ENCODE peak calls at places on chromosome 21, in five cellular contexts. H is uterus, I is endodermal cell, L is ascending aorta, F is ovary. X is an unnamed sample.

GRCh38 chr21:46214478-46215340 is 13.9 kb downstream of the LSS start:
- DNase-seq in H (no peak), I (peak; percentile 31), L (peak; percentile 55), F (peak; percentile 20), X (no peak)

GRCh38 chr21:17416139-17416538 is 96.7 kb upstream of the CXADR start:
- DNase-seq in H (peak; percentile 73), I (no peak), L (no peak), F (no peak), X (no peak)

GRCh38 chr21:17441370-17441769 is 71.5 kb upstream of the CXADR start:
- DNase-seq in H (no peak), I (no peak), L (no peak), F (no peak), X (no peak)

GRCh38 chr21:37878946-37879660 is 37.2 kb downstream of the KCNJ6 start:
- DNase-seq in H (no peak), I (no peak), L (no peak), F (no peak), X (no peak)

GRCh38 chr21:25960423-25960822 is 210.1 kb downstream of the APP start:
- DNase-seq in H (no peak), I (peak; percentile 76), L (no peak), F (no peak), X (no peak)

GRCh38 chr21:31614705-31615104 is 44.8 kb upstream of the SOD1 start:
- DNase-seq in H (no peak), I (no peak), L (no peak), F (no peak), X (no peak)

GRCh38 chr21:46597896-46598343 is 7.0 kb downstream of the S100B start:
- DNase-seq in H (no peak), I (peak; percentile 31), L (no peak), F (no peak), X (no peak)

GRCh38 chr21:31180256-31181088 is 142.2 kb upstream of the KRTAP19-8 start:
- DNase-seq in H (no peak), I (no peak), L (no peak), F (no peak), X (no peak)

GRCh38 chr21:46092026-46092764 is 5.7 kb upstream of the COL6A2 start:
- DNase-seq in H (peak; percentile 92), I (no peak), L (peak; percentile 97), F (peak; percentile 73), X (peak; percentile 63)

GRCh38 chr21:23804866-23805265 is 1802.4 kb downstream of the MRPL39 start:
- DNase-seq in H (no peak), I (no peak), L (no peak), F (no peak), X (no peak)

GRCh38 chr21:29647353-29647781 is 292.4 kb downstream of the GRIK1 start:
- DNase-seq in H (no peak), I (no peak), L (no peak), F (no peak), X (no peak)

GRCh38 chr21:16551101-16551695 is 821.4 kb downstream of the USP25 start:
- DNase-seq in H (no peak), I (no peak), L (no peak), F (no peak), X (no peak)

GRCh38 chr21:21712761-21713558 is 714.8 kb downstream of the NCAM2 start:
- DNase-seq in H (no peak), I (no peak), L (no peak), F (no peak), X (no peak)

GRCh38 chr21:22764222-22764621 is 1766.0 kb downstream of the NCAM2 start:
- DNase-seq in H (no peak), I (no peak), L (no peak), F (no peak), X (no peak)

GRCh38 chr21:29938968-29939858 is 583 bp downstream of the GRIK1 start:
- DNase-seq in H (no peak), I (peak; percentile 78), L (no peak), F (peak; percentile 9), X (no peak)

GRCh38 chr21:29232601-29233541 is 65.9 kb upstream of the BACH1 start:
- DNase-seq in H (no peak), I (no peak), L (no peak), F (no peak), X (no peak)

GRCh38 chr21:26887241-26887640 is 42.0 kb upstream of the ADAMTS1 start:
- DNase-seq in H (no peak), I (no peak), L (no peak), F (no peak), X (no peak)

GRCh38 chr21:38720074-38720473 is 85.7 kb upstream of the ETS2 start:
- DNase-seq in H (no peak), I (no peak), L (no peak), F (no peak), X (no peak)

GRCh38 chr21:46427516-46427915 is 31.2 kb upstream of the DIP2A start:
- DNase-seq in H (no peak), I (no peak), L (no peak), F (no peak), X (peak; percentile 21)

GRCh38 chr21:31136891-31137290 is 98.6 kb upstream of the KRTAP19-8 start:
- DNase-seq in H (peak; percentile 55), I (no peak), L (no peak), F (no peak), X (no peak)

GRCh38 chr21:46119565-46120271 is 21.8 kb downstream of the COL6A2 start:
- DNase-seq in H (peak; percentile 13), I (peak; percentile 33), L (peak; percentile 58), F (no peak), X (no peak)

GRCh38 chr21:16079830-16080229 is 350.0 kb downstream of the USP25 start:
- DNase-seq in H (no peak), I (no peak), L (no peak), F (no peak), X (no peak)

GRCh38 chr21:27315373-27315772 is 348.5 kb upstream of the ADAMTS5 start:
- DNase-seq in H (no peak), I (no peak), L (no peak), F (no peak), X (no peak)

GRCh38 chr21:25750085-25750484 is 15.3 kb downstream of the GABPA start:
- DNase-seq in H (no peak), I (no peak), L (no peak), F (no peak), X (no peak)

GRCh38 chr21:37367758-37368535 is 1.4 kb downstream of the DYRK1A start:
- DNase-seq in H (peak; percentile 35), I (peak; percentile 62), L (peak; percentile 72), F (peak; percentile 62), X (peak; percentile 73)

GRCh38 chr21:37452222-37452621 is 85.6 kb downstream of the DYRK1A start:
- DNase-seq in H (no peak), I (no peak), L (peak; percentile 85), F (no peak), X (no peak)

GRCh38 chr21:26099610-26100219 is 70.9 kb downstream of the APP start:
- DNase-seq in H (no peak), I (no peak), L (no peak), F (no peak), X (no peak)

GRCh38 chr21:21715286-21715969 is 717.2 kb downstream of the NCAM2 start:
- DNase-seq in H (no peak), I (no peak), L (no peak), F (no peak), X (no peak)

GRCh38 chr21:31444061-31444460 is 100.0 kb upstream of the TIAM1 start:
- DNase-seq in H (no peak), I (no peak), L (no peak), F (no peak), X (no peak)

GRCh38 chr21:21907271-21907670 is 909.1 kb downstream of the NCAM2 start:
- DNase-seq in H (no peak), I (no peak), L (no peak), F (no peak), X (no peak)

GRCh38 chr21:31752352-31752751 is 20.4 kb upstream of the SCAF4 start:
- DNase-seq in H (no peak), I (no peak), L (no peak), F (no peak), X (no peak)

GRCh38 chr21:35609263-35609662 is 451.1 kb downstream of the SETD4 start:
- DNase-seq in H (no peak), I (no peak), L (no peak), F (no peak), X (no peak)
- H3K4me1 ChIP-seq in H (no peaks in the 10 kb centered on the region), I (no peaks in the 10 kb centered on the region), L (no peaks in the 10 kb centered on the region), F (peaks cover 2% of the 10 kb centered on the region), X (no peaks in the 10 kb centered on the region)

GRCh38 chr21:15001113-15001512 is 63.7 kb downstream of the NRIP1 start:
- DNase-seq in H (no peak), I (no peak), L (no peak), F (no peak), X (no peak)

GRCh38 chr21:15003463-15004135 is 61.2 kb downstream of the NRIP1 start:
- DNase-seq in H (no peak), I (peak; percentile 61), L (no peak), F (peak; percentile 31), X (no peak)

GRCh38 chr21:14995695-14996490 is 68.9 kb downstream of the NRIP1 start:
- DNase-seq in H (no peak), I (no peak), L (no peak), F (no peak), X (no peak)

GRCh38 chr21:15001773-15002647 is 62.8 kb downstream of the NRIP1 start:
- DNase-seq in H (no peak), I (no peak), L (no peak), F (no peak), X (no peak)

GRCh38 chr21:15000076-15000475 is 64.7 kb downstream of the NRIP1 start:
- DNase-seq in H (no peak), I (no peak), L (no peak), F (no peak), X (no peak)
- H3K4me1 ChIP-seq in H (peaks cover 7% of the 10 kb centered on the region), I (peaks cover 4% of the 10 kb centered on the region), L (no peaks in the 10 kb centered on the region), F (peaks cover 12% of the 10 kb centered on the region), X (peaks cover 49% of the 10 kb centered on the region)

DNA sequence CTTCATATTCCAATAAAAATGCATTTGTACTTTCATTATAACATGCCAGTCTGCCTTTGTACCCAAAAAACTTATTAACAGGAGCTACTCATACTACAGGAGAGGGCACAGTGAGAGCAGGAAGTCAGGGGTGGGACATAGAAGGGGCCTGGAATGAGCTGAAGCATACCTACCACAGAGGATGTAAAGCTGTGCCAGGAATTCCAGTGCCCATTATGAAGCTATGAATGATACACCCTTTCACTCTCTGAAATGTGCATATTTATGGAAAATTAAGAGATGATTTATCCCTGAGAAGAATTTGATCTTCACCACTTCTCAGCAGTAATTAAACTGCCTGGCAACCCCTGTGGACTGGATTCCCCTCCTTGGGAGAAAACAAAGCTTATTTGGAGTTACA is 65.8 kb downstream of the ATP5PO start:
- DNase-seq in H (no peak), I (no peak), L (no peak), F (no peak), X (no peak)
- H3K4me1 ChIP-seq in H (no peaks in the 10 kb centered on the region), I (no peaks in the 10 kb centered on the region), L (no peaks in the 10 kb centered on the region), F (peaks cover under 1% of the 10 kb centered on the region), X (peaks cover 3% of the 10 kb centered on the region)

DNA sequence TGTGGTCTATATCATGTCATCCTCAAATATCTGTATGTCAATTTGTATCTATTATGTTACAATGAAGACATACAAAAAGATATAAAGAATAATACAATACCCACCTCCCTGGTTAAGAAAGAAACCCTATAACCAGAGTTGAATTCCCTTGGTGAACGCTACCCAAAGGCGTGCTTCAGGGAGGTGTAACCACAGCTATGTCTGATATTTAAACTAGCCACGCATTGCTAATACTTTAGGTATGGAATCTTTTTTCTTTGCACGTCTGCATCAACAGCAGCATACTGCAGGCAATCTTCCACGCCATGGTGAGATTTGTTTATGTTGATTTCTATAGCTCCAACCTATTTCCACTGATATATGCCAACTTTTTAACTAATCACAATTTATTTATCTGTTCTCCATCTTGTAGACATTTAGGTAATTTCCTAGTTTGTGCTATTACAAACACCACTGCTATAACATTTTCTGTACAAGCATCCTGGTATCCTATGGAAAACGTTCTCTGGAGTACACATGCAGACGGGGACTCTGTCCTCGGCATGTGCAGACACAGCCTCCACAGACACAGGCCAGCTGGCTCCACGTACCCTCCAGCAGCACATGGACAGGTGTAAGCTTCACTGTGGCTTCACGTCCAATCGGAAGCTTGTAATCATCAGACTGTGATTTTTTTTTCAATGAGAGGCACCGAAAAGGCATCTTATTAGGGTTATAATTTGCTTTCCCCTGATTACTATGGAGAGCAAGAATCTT is 58.5 kb downstream of the HSF2BP start:
- DNase-seq in H (no peak), I (no peak), L (no peak), F (no peak), X (no peak)
- H3K4me1 ChIP-seq in H (no peaks in the 10 kb centered on the region), I (no peaks in the 10 kb centered on the region), L (no peaks in the 10 kb centered on the region), F (no peaks in the 10 kb centered on the region), X (no peaks in the 10 kb centered on the region)

X was measured in heart left ventricle.